ENCODE peak calls at places on chromosome 3, in four cellular contexts. Z is HepG2, K is K562, V is GM12878. C is an unnamed sample.
A peak's percentile ranks its signal among the peaks of the same experiment; 100 is the strongest.

GRCh38 chr3:128429275-128429674 is 37.4 kb downstream of the DNAJB8 start:
- DNase-seq in K (no peak), Z (no peak), V (no peak), C (no peak)

GRCh38 chr3:354433-354832 is 157.9 kb downstream of the CHL1 start:
- DNase-seq in K (peak; percentile 35), Z (peak; percentile 56), V (peak; percentile 60), C (peak; percentile 27)

GRCh38 chr3:8647137-8647970 is 2.8 kb upstream of the SSUH2 start:
- DNase-seq in K (no peak), V (no peak), Z (peak; percentile 90), C (no peak)

GRCh38 chr3:37627951-37628620 is 233.6 kb upstream of the CTDSPL start:
- DNase-seq in K (no peak), Z (no peak), V (peak; percentile 20), C (no peak)

GRCh38 chr3:50375200-50375931 is 16.0 kb upstream of the TMEM115 start:
- DNase-seq in K (no peak), Z (no peak), V (no peak), C (peak; percentile 26)

GRCh38 chr3:37144806-37145205 is 29.6 kb downstream of the LRRFIP2 start:
- DNase-seq in K (no peak), Z (peak; percentile 30), V (no peak), C (no peak)

GRCh38 chr3:72335458-72336050 is 512.7 kb downstream of the SHQ1 start:
- DNase-seq in V (no peak), Z (no peak), K (no peak), C (no peak)

GRCh38 chr3:113829576-113830354 is 8.8 kb upstream of the GRAMD1C start:
- DNase-seq in Z (no peak), V (peak; percentile 36), K (no peak), C (no peak)

GRCh38 chr3:10419637-10420232 is 85.7 kb downstream of the ATP2B2 start:
- DNase-seq in K (peak; percentile 55), Z (no peak), V (no peak), C (no peak)

GRCh38 chr3:142209655-142210054 is 15.7 kb downstream of the GK5 start:
- DNase-seq in K (no peak), V (no peak), Z (no peak), C (no peak)

GRCh38 chr3:44342191-44342790 is 3.7 kb downstream of the TCAIM start:
- DNase-seq in V (no peak), Z (no peak), K (no peak), C (no peak)
- TF ChIP-seq TARDBP in V (no peak), Z (no peak), K (no peak), C (no peak)

DNA sequence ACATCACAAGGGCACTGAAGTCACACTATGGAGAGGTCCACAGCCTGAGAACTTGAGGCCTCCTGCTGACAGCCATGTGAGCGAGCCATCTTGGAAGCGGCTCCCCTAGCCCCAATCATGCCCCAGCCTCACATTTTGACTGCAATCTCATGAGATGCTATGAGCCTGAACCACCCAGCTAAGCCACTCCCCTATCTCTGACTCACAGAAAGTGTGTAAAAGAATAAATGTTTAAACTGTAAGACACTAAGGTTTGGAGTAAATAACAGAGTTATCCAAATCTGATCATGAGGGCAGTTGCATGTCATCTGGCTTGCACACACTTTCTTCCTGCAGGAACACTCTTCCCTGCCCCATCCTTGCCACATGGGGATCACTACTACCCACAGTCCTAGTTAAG is 494.3 kb downstream of the FOXP1 start:
- DNase-seq in Z (no peak), K (no peak), V (no peak), C (no peak)
- TF ChIP-seq SP1 in Z (no peak), K (no peak), V (no peak), C (no peak)

GRCh38 chr3:39347586-39347876 is 18.0 kb downstream of the CCR8 start:
- DNase-seq in K (no peak), V (no peak), Z (no peak), C (no peak)

GRCh38 chr3:39346785-39347585 is 17.5 kb downstream of the CCR8 start:
- DNase-seq in V (no peak), K (peak; percentile 60), Z (no peak), C (no peak)

GRCh38 chr3:39350714-39351113 is 21.2 kb downstream of the CCR8 start:
- DNase-seq in V (no peak), K (no peak), Z (no peak), C (no peak)

GRCh38 chr3:39344746-39345344 is 15.3 kb downstream of the CCR8 start:
- DNase-seq in Z (no peak), K (no peak), V (no peak), C (no peak)

GRCh38 chr3:39349080-39349479 is 19.6 kb downstream of the CCR8 start:
- DNase-seq in K (no peak), V (no peak), Z (peak; percentile 7), C (no peak)
- TF ChIP-seq BHLHE40 in K (no peak), V (no peak), Z (no peak), C (no peak)

GRCh38 chr3:5188419-5189405 is 1.2 kb downstream of the EDEM1 start:
- DNase-seq in Z (peak; percentile 68), V (no peak), K (peak; percentile 68), C (peak; percentile 32)
- TF ChIP-seq TARDBP in Z (no peak), V (no peak), K (no peak), C (no peak)

GRCh38 chr3:29427266-29428103 is 146.6 kb downstream of the RBMS3 start:
- DNase-seq in Z (no peak), K (no peak), V (no peak), C (no peak)

GRCh38 chr3:29426302-29427226 is 145.7 kb downstream of the RBMS3 start:
- DNase-seq in V (no peak), K (no peak), Z (no peak), C (no peak)

GRCh38 chr3:29429055-29429454 is 148.2 kb downstream of the RBMS3 start:
- DNase-seq in V (no peak), Z (no peak), K (no peak), C (no peak)

DNA sequence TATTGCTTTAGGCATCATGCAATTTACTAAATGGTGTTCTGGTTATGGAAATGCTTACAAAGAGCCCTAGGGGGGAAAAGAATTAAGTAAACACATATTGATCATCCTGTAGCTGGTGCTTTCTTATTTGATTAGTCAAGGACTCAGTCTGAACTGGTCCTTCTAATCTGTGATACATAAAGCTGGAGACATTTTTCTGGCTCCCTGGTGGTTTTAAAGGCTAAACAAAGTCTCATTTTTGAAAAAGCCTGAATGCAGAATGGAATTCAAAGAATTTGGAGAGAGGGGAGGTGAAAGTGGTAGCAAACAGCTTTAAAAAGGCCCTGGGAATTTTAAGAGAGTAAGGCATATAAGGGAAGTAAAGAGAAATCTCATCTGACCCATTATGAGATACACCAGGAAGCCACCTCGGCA is 149.7 kb downstream of the RBMS3 start:
- DNase-seq in V (no peak), Z (no peak), K (no peak), C (peak; percentile 27)
- TF ChIP-seq SP1 in V (no peak), Z (no peak), K (no peak), C (no peak)

GRCh38 chr3:63968612-63969350 is 54.5 kb downstream of the PSMD6 start:
- DNase-seq in V (no peak), K (no peak), Z (no peak), C (no peak)
- TF ChIP-seq BHLHE40 in V (no peak), K (no peak), Z (no peak), C (no peak)

DNA sequence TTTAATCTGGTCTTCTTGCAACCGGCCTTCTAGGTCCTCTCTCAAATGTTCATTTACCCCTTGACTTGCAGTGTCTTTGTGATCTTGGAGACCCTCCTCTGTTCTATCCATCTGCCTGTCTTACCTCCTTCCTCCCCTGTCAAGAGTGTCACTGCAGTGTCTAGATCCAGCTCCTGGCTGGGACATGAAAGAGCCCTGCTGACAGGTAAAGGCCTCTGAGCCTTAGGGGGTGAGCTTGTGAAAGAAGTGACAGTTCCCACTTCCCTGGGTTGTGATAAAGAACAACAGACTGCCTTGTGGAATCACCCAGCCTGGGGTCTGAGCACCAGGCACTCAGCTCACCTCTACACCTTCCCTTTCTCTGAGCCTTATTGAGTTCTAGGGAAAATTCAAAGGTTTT is 68.0 kb downstream of the CDC25A start:
- DNase-seq in Z (no peak), V (no peak), K (no peak), C (no peak)
- TF ChIP-seq TARDBP in Z (no peak), V (no peak), K (no peak), C (no peak)

GRCh38 chr3:67515778-67516177 is 138.6 kb downstream of the SUCLG2 start:
- DNase-seq in V (no peak), K (no peak), Z (no peak), C (no peak)

GRCh38 chr3:67517781-67518180 is 136.6 kb downstream of the SUCLG2 start:
- DNase-seq in K (no peak), V (no peak), Z (no peak), C (no peak)

GRCh38 chr3:67521053-67521646 is 133.3 kb downstream of the SUCLG2 start:
- DNase-seq in K (no peak), Z (no peak), V (no peak), C (no peak)

GRCh38 chr3:67516496-67516895 is 137.9 kb downstream of the SUCLG2 start:
- DNase-seq in V (no peak), Z (no peak), K (no peak), C (no peak)

DNA sequence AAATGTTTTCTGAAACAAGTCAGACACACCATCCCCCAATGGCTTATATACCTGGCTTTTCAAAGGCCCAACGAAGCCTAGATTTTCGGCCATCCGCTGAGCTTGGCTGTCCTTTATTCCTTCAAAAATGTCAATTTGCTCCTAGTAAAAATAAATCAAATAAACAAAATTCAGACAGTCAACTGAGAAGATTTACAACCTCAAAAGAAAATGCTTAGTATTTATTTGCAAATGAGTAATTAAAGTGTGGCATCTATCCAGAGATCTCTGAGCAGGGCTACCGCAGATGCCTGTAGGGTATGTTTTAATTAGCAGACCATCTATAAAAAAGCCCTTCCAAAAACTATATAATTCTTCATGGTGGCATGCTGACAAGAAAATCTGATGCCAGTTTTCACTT is 136.2 kb downstream of the SUCLG2 start:
- DNase-seq in Z (no peak), K (no peak), V (no peak), C (no peak)
- TF ChIP-seq SP1 in Z (no peak), K (no peak), V (no peak), C (no peak)

DNA sequence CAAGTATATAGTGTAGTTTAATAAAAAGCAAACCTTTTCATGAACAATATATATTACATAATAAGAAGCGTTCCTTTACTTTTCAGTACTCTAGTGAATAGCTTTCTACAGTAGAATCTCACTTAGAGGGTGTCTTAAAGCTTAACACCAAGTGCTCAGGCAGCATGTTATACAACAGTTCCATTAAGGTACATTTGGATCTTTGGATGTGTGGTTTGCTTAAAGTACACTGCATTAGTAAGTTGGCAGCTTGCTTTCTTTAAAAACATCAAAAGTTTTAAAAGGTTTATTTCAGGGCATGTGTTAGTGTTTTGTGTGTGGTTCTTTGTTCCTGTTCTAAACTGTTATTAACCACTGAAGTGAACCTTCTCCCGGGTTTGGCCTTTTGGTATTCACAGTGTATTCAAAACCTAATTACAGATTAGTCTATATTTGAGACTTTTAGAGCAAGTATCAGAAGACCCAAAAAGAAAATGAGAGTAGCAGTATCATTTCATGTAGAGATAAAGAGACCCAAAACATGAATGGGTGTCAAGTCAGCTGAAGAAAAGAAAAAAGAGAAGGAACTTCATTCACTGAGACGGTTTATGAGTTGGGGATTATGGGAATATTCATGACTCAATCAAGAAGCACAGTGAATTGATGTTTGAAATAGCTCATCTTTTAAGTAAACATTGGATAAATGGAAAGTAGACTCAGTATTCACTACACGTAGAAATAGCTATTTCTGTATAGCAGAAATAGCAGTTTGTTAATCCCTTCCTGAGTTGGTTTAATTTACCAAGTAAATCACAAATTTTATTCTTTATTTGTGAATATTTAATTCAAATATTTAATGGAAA is 93.9 kb downstream of the OPA1 start:
- DNase-seq in V (no peak), Z (no peak), K (no peak), C (no peak)
- TF ChIP-seq BHLHE40 in V (no peak), Z (no peak), K (no peak), C (no peak)